ENCODE peak calls at places on chromosomes 7 and 10, in five cellular contexts. V is GM06990, F is dorsolateral prefrontal cortex, L is tibial artery, Y is thoracic aorta. R is an unnamed sample.

GRCh38 chr10:74977072-74977471 is 134.4 kb upstream of the SAMD8 start:
- DNase-seq in V (no peak), F (no peak), L (no peak), Y (no peak), R (no peak)

GRCh38 chr7:148753224-148753623 is 54.5 kb downstream of the CUL1 start:
- DNase-seq in V (no peak), F (no peak), L (no peak), Y (no peak), R (no peak)

GRCh38 chr10:44765299-44765698 is 145.8 kb upstream of the TMEM72 start:
- DNase-seq in V (no peak), F (no peak), L (no peak), Y (no peak), R (no peak)

GRCh38 chr10:19651549-19651948 is 164.7 kb upstream of the PLXDC2 start:
- DNase-seq in V (no peak), F (no peak), L (no peak), Y (no peak), R (no peak)

GRCh38 chr7:77794000-77794399 is 4.2 kb downstream of the TMEM60 start:
- DNase-seq in V (no peak), F (no peak), L (no peak), Y (no peak), R (no peak)

GRCh38 chr7:157273208-157274202 is 63.3 kb upstream of the DNAJB6 start:
- DNase-seq in V (peak), F (no peak), L (peak), Y (peak), R (peak)

GRCh38 chr10:22438714-22439113 is 93.4 kb downstream of the SPAG6 start:
- DNase-seq in V (no peak), F (no peak), L (no peak), Y (no peak), R (no peak)

GRCh38 chr7:16741676-16742075 is 11.9 kb upstream of the TSPAN13 start:
- DNase-seq in V (no peak), F (no peak), L (no peak), Y (no peak), R (no peak)

GRCh38 chr10:103499881-103500280 is 6.4 kb downstream of the NEURL1 start:
- DNase-seq in V (no peak), F (no peak), L (no peak), Y (no peak), R (no peak)

GRCh38 chr10:25974897-25975459 is 40.9 kb downstream of the MYO3A start:
- DNase-seq in V (no peak), F (no peak), L (no peak), Y (no peak), R (no peak)

GRCh38 chr10:119197921-119198320 is 9.4 kb upstream of the GRK5 start:
- DNase-seq in V (no peak), F (no peak), L (no peak), Y (no peak), R (peak)

GRCh38 chr7:155997431-155998327 is 185.4 kb upstream of the SHH start:
- DNase-seq in V (no peak), F (no peak), L (no peak), Y (no peak), R (peak)

GRCh38 chr7:44307905-44308740 is 17.3 kb downstream of the CAMK2B start:
- DNase-seq in V (no peak), F (no peak), L (no peak), Y (no peak), R (no peak)

GRCh38 chr7:94698275-94698674 is 42.3 kb upstream of the SGCE start:
- DNase-seq in V (no peak), F (no peak), L (no peak), Y (no peak), R (no peak)

GRCh38 chr7:6507906-6508305 is 43.4 kb downstream of the GRID2IP start:
- DNase-seq in V (no peak), F (no peak), L (no peak), Y (no peak), R (no peak)

GRCh38 chr10:19904202-19904661 is 88.0 kb downstream of the PLXDC2 start:
- DNase-seq in V (no peak), F (no peak), L (no peak), Y (no peak), R (no peak)

GRCh38 chr7:74092964-74093339 is 9.3 kb downstream of the LIMK1 start:
- DNase-seq in V (peak), F (no peak), L (peak), Y (no peak), R (no peak)

GRCh38 chr10:116263870-116264269 is 9.1 kb downstream of the GFRA1 start:
- DNase-seq in V (no peak), F (no peak), L (no peak), Y (no peak), R (no peak)

GRCh38 chr10:21953585-21954057 is 49.9 kb downstream of the DNAJC1 start:
- DNase-seq in V (peak), F (no peak), L (no peak), Y (no peak), R (no peak)

GRCh38 chr7:50954716-50955115 is 172.0 kb upstream of the GRB10 start:
- DNase-seq in V (no peak), F (no peak), L (no peak), Y (no peak), R (no peak)

GRCh38 chr10:132570265-132570664 is 32.7 kb downstream of the INPP5A start:
- DNase-seq in V (no peak), F (no peak), L (no peak), Y (no peak), R (no peak)

GRCh38 chr10:132570771-132571564 is 33.4 kb downstream of the INPP5A start:
- DNase-seq in V (peak), F (no peak), L (peak), Y (no peak), R (no peak)

GRCh38 chr10:132572545-132572937 is 35.0 kb downstream of the INPP5A start:
- DNase-seq in V (no peak), F (no peak), L (no peak), Y (no peak), R (no peak)

GRCh38 chr10:132574288-132574687 is 36.7 kb downstream of the INPP5A start:
- DNase-seq in V (no peak), F (no peak), L (no peak), Y (no peak), R (no peak)

DNA sequence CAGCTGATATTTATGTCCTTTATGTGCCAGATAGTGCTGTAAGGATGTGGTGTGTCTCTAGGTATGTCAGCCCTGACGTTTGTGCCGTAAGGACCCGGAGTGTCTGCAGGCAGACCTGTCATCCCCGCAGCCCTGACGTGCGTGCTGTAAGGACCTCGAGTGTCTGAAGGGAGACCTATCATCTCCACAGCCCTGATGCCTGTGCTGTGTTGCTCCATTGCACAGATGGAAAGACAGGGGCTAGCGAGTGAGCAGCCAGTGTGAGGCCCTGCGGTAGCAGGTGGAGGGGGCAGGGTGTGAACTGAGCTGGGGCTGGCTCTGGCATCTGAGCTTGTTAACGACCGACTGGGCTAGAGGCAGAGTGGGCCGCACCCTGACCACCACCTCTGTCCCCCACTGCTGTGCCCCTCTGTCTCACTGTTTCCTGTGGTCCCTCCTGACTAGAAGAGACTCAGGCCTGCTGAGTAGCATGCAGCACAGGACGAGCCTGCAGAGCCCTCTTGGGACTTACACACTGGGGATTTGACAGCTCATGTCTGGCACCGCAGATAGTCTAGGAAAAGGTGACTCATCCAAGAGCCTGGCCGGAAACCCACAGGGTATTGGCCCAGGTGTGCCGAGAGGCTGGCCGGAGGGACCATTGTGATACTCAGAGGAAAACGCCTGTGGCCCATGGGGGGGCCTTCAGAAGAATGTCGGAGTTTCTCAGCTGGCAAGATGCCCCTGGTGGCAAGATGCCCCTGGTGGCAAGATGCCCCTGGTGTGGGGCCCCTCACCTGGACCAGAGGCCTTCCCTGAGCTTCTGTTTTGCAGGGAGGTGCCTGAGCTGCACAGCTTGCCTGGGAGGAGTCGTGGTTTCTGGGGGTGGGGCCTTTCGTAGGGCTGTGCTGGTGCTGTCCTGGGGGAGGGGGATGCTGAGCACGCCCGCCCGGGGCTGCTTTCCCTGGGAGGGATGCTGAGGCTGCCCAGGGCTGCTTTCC is 34.3 kb downstream of the INPP5A start:
- DNase-seq in V (peak), F (no peak), L (no peak), Y (no peak), R (peak)
- TF ChIP-seq CTCF in V (peak), F (no peak), L (no peak), Y (no peak), R (no peak)

GRCh38 chr10:35300063-35300699 is 36.1 kb upstream of the CCNY start:
- DNase-seq in V (peak), F (peak), L (peak), Y (peak), R (no peak)

GRCh38 chr10:35306852-35307251 is 29.5 kb upstream of the CCNY start:
- DNase-seq in V (no peak), F (no peak), L (no peak), Y (no peak), R (peak)

GRCh38 chr10:35308809-35309208 is 27.5 kb upstream of the CCNY start:
- DNase-seq in V (no peak), F (no peak), L (no peak), Y (no peak), R (no peak)

GRCh38 chr10:35307297-35307696 is 29.0 kb upstream of the CCNY start:
- DNase-seq in V (no peak), F (no peak), L (no peak), Y (no peak), R (no peak)

GRCh38 chr10:35304649-35305048 is 31.7 kb upstream of the CCNY start:
- DNase-seq in V (no peak), F (no peak), L (no peak), Y (no peak), R (peak)
- TF ChIP-seq CTCF in V (no peak), F (no peak), L (no peak), Y (no peak), R (no peak)

GRCh38 chr7:9017251-9017650 is 583.8 kb downstream of the NXPH1 start:
- DNase-seq in V (no peak), F (no peak), L (no peak), Y (no peak), R (no peak)
- TF ChIP-seq CTCF in V (no peak), F (no peak), L (no peak), Y (no peak), R (no peak)

GRCh38 chr7:108143658-108144420 is 13.7 kb upstream of the LAMB4 start:
- DNase-seq in V (no peak), F (no peak), L (no peak), Y (no peak), R (no peak)
- TF ChIP-seq CTCF in V (peak), F (no peak), L (no peak), Y (no peak), R (no peak)

GRCh38 chr10:84139126-84140035 is at the start of gene GHITM:
- DNase-seq in V (peak), F (peak), L (peak), Y (peak), R (peak)
- TF ChIP-seq CTCF in V (no peak), F (peak), L (peak), Y (peak), R (peak)

GRCh38 chr10:4535531-4535930 is 290.5 kb upstream of the AKR1E2 start:
- DNase-seq in V (no peak), F (no peak), L (no peak), Y (no peak), R (no peak)
- TF ChIP-seq CTCF in V (no peak), F (no peak), L (no peak), Y (no peak), R (no peak)

DNA sequence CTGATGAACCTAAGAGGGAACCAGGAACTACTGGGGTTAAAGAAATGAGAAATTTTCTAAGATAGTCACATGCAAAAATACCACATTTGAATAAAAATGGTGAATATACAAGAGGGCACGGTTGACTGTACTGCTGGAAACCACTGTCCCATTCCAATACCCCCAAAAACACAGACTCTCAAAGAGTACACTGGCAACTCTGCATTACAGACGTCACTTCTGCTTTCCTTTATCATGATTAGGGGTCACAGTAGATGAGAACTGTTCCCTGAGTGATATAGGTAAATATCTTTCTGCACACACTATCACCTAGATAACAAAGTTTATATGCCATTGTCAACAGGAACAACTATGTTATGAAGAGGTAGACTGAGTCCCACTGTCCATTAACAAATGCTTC is 69.5 kb downstream of the RAPGEF5 start:
- DNase-seq in V (no peak), F (no peak), L (no peak), Y (no peak), R (no peak)
- TF ChIP-seq CTCF in V (no peak), F (no peak), L (no peak), Y (no peak), R (no peak)

DNA sequence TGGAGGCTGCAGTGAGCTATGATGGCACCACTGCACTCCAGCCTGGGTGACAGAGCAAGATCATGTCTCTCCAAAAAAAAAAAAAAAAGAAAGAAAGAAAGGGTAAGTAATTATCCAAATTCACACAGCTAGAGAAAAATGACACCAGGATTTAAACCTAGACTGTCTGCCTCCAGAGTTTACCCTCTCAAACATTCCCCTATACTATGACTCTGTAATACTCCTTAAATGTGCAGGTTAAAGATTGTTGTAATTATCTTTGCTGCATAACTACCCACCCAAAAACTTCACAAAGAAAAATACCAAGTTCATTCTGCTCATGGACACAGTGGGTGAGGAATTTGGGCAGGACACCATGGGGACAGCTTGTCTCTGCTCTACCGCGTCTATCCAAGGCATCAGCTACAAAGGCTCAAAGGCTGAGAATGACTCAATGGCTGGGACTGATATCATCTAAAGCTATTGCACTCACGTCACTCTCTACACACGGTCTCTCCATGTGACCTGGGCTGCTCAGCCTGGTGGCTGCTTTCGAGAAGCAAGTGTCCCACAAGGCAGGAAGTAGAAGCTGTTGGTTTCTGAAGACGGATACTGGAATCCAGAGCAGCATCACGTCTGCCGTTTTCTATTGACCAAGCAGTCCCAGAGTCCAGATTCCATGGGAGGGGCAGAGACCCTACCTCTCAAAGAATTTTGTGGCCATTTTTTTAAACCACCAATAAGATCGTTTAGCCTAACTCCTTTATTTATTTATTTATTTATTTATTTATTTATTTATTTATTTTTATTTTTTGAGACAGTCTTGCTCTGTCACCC is 185.7 kb upstream of the AUTS2 start:
- DNase-seq in V (peak), F (no peak), L (peak), Y (no peak), R (peak)
- TF ChIP-seq CTCF in V (no peak), F (no peak), L (no peak), Y (no peak), R (no peak)